ENCODE peak calls at places on chromosomes 16 and 17, in five cellular contexts. T, O, J, W and Q are unnamed samples.
A peak's percentile ranks its signal among the peaks of the same experiment; 100 is the strongest.

GRCh38 chr17:27457731-27458523 is 1.7 kb downstream of the KSR1 start:
- DNase-seq in T (no peak), O (no peak), J (no peak), W (no peak), Q (no peak)

GRCh38 chr17:32794533-32795246 is 82.2 kb downstream of the MYO1D start:
- DNase-seq in T (no peak), O (no peak), J (no peak), W (no peak), Q (no peak)

GRCh38 chr17:50184611-50185398 is 16.6 kb downstream of the COL1A1 start:
- DNase-seq in T (no peak), O (peak; percentile 55), J (no peak), W (no peak), Q (no peak)

GRCh38 chr16:14600164-14600563 is 29.9 kb downstream of the PARN start:
- DNase-seq in T (no peak), O (no peak), J (no peak), W (peak; percentile 4), Q (peak; percentile 11)

GRCh38 chr16:7921360-7921759 is 588.7 kb downstream of the RBFOX1 start:
- DNase-seq in T (no peak), O (no peak), J (no peak), W (no peak), Q (no peak)

GRCh38 chr17:63150994-63151464 is 185.0 kb downstream of the TANC2 start:
- DNase-seq in T (no peak), O (no peak), J (no peak), W (no peak), Q (peak; percentile 68)

GRCh38 chr17:75262112-75262606 is 480 bp downstream of the MRPS7 start:
- DNase-seq in T (no peak), O (peak; percentile 32), J (no peak), W (no peak), Q (no peak)

GRCh38 chr16:27678955-27679354 is 129.0 kb downstream of the KATNIP start:
- DNase-seq in T (no peak), O (no peak), J (no peak), W (no peak), Q (peak; percentile 20)

GRCh38 chr17:41785091-41785875 is 1.2 kb downstream of the JUP start:
- DNase-seq in T (no peak), O (peak; percentile 75), J (no peak), W (no peak), Q (no peak)

GRCh38 chr17:60231234-60231633 is 81.5 kb downstream of the CA4 start:
- DNase-seq in T (no peak), O (peak; percentile 9), J (no peak), W (no peak), Q (no peak)

GRCh38 chr17:28553000-28553505 is 629 bp upstream of the UNC119 start:
- DNase-seq in T (no peak), O (no peak), J (no peak), W (no peak), Q (no peak)

GRCh38 chr17:83025636-83026280 is 53.7 kb upstream of the METRNL start:
- DNase-seq in T (no peak), O (no peak), J (no peak), W (no peak), Q (no peak)

GRCh38 chr17:40854175-40854814 is 12.7 kb downstream of the KRT12 start:
- DNase-seq in T (no peak), O (peak; percentile 84), J (no peak), W (no peak), Q (peak; percentile 88)

GRCh38 chr17:29683481-29683880 is 60.8 kb upstream of the CORO6 start:
- DNase-seq in T (no peak), O (no peak), J (no peak), W (no peak), Q (no peak)

GRCh38 chr17:27535975-27536374 is 79.7 kb downstream of the KSR1 start:
- DNase-seq in T (no peak), O (no peak), J (no peak), W (no peak), Q (peak; percentile 39)

GRCh38 chr17:31417051-31417792 is 25.7 kb downstream of the RAB11FIP4 start:
- DNase-seq in T (no peak), O (no peak), J (no peak), W (no peak), Q (no peak)

GRCh38 chr16:21265104-21265825 is 12.8 kb downstream of the CRYM start:
- DNase-seq in T (peak; percentile 27), O (no peak), J (no peak), W (no peak), Q (no peak)

GRCh38 chr17:68125471-68125870 is 89.9 kb downstream of the KPNA2 start:
- DNase-seq in T (no peak), O (no peak), J (no peak), W (no peak), Q (peak; percentile 38)

GRCh38 chr17:33369149-33369548 is 76.1 kb upstream of the ASIC2 start:
- DNase-seq in T (no peak), O (no peak), J (no peak), W (no peak), Q (no peak)

GRCh38 chr17:66436643-66437042 is 134.2 kb downstream of the PRKCA start:
- DNase-seq in T (no peak), O (no peak), J (no peak), W (no peak), Q (no peak)

GRCh38 chr17:82882715-82883446 is 43.1 kb upstream of the ZNF750 start:
- DNase-seq in T (no peak), O (no peak), J (peak; percentile 92), W (no peak), Q (no peak)

GRCh38 chr16:81796585-81797346 is 17.7 kb downstream of the PLCG2 start:
- DNase-seq in T (no peak), O (peak; percentile 39), J (no peak), W (peak; percentile 19), Q (no peak)

GRCh38 chr17:68606451-68607307 is 5.5 kb upstream of the FAM20A start:
- DNase-seq in T (no peak), O (no peak), J (no peak), W (no peak), Q (no peak)

GRCh38 chr16:31474778-31475738 is 3.1 kb downstream of the TGFB1I1 start:
- DNase-seq in T (no peak), O (no peak), J (no peak), W (no peak), Q (no peak)
- H3K27me3 ChIP-seq in T (no peaks in the 10 kb centered on the region), O (no peaks in the 10 kb centered on the region), J (peaks cover 13% of the 10 kb centered on the region), W (no peaks in the 10 kb centered on the region), Q (no peaks in the 10 kb centered on the region)

DNA sequence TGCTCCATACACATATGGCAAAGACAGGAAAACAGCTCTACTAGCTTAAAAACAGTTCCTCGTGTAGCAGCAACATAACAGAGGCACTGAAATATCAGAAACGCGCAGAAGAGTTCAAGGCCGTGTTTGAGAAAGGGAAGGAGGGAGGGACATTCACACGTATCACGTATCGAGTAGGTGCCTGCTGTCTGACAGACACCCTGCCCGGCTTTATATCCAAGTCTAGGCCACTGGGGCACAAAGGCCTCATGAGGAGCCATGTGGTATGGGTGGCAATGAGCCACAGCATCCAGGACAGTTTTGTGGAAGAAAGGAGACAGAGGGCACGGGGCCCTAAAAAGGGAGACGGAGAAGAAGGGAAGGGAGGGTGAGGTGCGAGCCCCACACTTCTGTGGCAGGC is 50.3 kb downstream of the PLXDC1 start:
- DNase-seq in T (no peak), O (no peak), J (no peak), W (no peak), Q (no peak)
- H3K27me3 ChIP-seq in T (no peaks in the 10 kb centered on the region), O (peaks cover 3% of the 10 kb centered on the region), J (no peaks in the 10 kb centered on the region), W (peaks cover 16% of the 10 kb centered on the region), Q (peaks cover 20% of the 10 kb centered on the region)

GRCh38 chr17:6241381-6241780 is 171.2 kb downstream of the WSCD1 start:
- DNase-seq in T (no peak), O (no peak), J (no peak), W (no peak), Q (no peak)
- H3K27me3 ChIP-seq in T (no peaks in the 10 kb centered on the region), O (peaks cover 8% of the 10 kb centered on the region), J (no peaks in the 10 kb centered on the region), W (peaks cover 60% of the 10 kb centered on the region), Q (peaks cover 3% of the 10 kb centered on the region)

GRCh38 chr17:79355186-79355585 is 255.7 kb downstream of the RBFOX3 start:
- DNase-seq in T (no peak), O (no peak), J (no peak), W (no peak), Q (no peak)
- H3K27me3 ChIP-seq in T (peaks cover 4% of the 10 kb centered on the region), O (peaks cover 4% of the 10 kb centered on the region), J (no peaks in the 10 kb centered on the region), W (peaks cover 15% of the 10 kb centered on the region), Q (no peaks in the 10 kb centered on the region)

GRCh38 chr17:61846976-61847375 is 16.4 kb downstream of the BRIP1 start:
- DNase-seq in T (no peak), O (no peak), J (no peak), W (no peak), Q (no peak)
- H3K27me3 ChIP-seq in T (no peaks in the 10 kb centered on the region), O (no peaks in the 10 kb centered on the region), J (no peaks in the 10 kb centered on the region), W (no peaks in the 10 kb centered on the region), Q (no peaks in the 10 kb centered on the region)

GRCh38 chr17:8176197-8176940 is at the start of gene TMEM107:
- DNase-seq in T (peak; percentile 89), O (peak; percentile 77), J (peak; percentile 82), W (no peak), Q (peak; percentile 57)
- H3K27me3 ChIP-seq in T (no peaks in the 10 kb centered on the region), O (no peaks in the 10 kb centered on the region), J (no peaks in the 10 kb centered on the region), W (no peaks in the 10 kb centered on the region), Q (no peaks in the 10 kb centered on the region)

DNA sequence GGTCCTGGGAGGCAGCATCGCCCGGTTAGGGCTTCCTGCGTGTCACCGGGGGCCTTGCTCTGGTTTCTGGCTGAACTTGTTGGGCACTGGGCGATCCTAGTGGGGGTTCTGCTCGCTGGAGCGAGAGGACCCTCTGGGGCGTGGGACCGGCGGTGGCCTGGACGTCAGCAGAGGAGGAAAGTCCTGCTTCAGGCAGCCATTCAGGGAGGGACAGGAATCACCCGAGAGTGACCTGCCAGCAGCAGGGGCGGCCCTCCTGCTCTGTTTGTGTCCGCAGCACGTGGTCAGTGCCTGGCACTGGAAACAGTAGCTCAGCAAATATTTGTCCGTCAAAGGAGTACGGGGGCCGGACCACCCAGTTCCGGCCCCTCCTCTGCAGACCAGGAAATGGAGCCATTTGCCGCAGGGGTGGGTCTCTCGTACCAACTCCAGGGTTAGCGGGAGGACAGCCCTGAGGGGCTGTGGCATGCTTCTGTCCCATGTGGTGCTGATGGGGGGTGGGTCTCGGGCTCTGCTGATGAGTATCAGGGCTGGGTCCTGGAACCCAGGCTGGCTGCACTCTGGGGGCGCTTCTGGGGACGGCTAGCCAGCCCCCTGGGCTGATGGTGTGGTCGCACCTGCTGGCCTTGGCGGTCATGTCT is 48.3 kb downstream of the BAIAP2 start:
- DNase-seq in T (no peak), O (no peak), J (no peak), W (no peak), Q (no peak)
- H3K27me3 ChIP-seq in T (no peaks in the 10 kb centered on the region), O (no peaks in the 10 kb centered on the region), J (no peaks in the 10 kb centered on the region), W (no peaks in the 10 kb centered on the region), Q (no peaks in the 10 kb centered on the region)

GRCh38 chr17:61395983-61396585 is 3.6 kb upstream of the TBX2 start:
- DNase-seq in T (no peak), O (no peak), J (no peak), W (no peak), Q (no peak)

GRCh38 chr17:61395409-61395982 is 4.1 kb upstream of the TBX2 start:
- DNase-seq in T (no peak), O (no peak), J (no peak), W (no peak), Q (no peak)

GRCh38 chr17:61397086-61397842 is 2.4 kb upstream of the TBX2 start:
- DNase-seq in T (no peak), O (no peak), J (no peak), W (no peak), Q (no peak)

GRCh38 chr17:61394630-61395408 is 4.8 kb upstream of the TBX2 start:
- DNase-seq in T (no peak), O (no peak), J (no peak), W (no peak), Q (no peak)

GRCh38 chr17:61396586-61397085 is 3.0 kb upstream of the TBX2 start:
- DNase-seq in T (no peak), O (no peak), J (no peak), W (no peak), Q (no peak)
- H3K27me3 ChIP-seq in T (peaks cover 39% of the 10 kb centered on the region), O (peaks cover 44% of the 10 kb centered on the region), J (peaks cover 18% of the 10 kb centered on the region), W (peaks cover 78% of the 10 kb centered on the region), Q (peaks cover 23% of the 10 kb centered on the region)